ENCODE peak calls at places on chromosomes 1 and 21, in eight cellular contexts. U, N, M, X, B, E, I and D are unnamed samples.

GRCh38 chr1:25870614-25871013 is 4.9 kb downstream of the PAQR7 start:
- DNase-seq in U (no peak), N (no peak), M (no peak), X (no peak), B (no peak), E (no peak), I (no peak), D (no peak)

GRCh38 chr21:16353764-16354163 is 624.0 kb downstream of the USP25 start:
- DNase-seq in U (peak), N (no peak), M (no peak), X (no peak), B (no peak), E (no peak), I (no peak), D (no peak)

GRCh38 chr1:204092632-204093420 is 19.9 kb downstream of the SOX13 start:
- DNase-seq in U (no peak), N (no peak), M (no peak), X (no peak), B (peak), E (no peak), I (no peak), D (no peak)

GRCh38 chr1:228084797-228085196 is 2.3 kb downstream of the ARF1 start:
- DNase-seq in U (no peak), N (no peak), M (no peak), X (no peak), B (no peak), E (no peak), I (no peak), D (no peak)

GRCh38 chr1:178818416-178818815 is 52.5 kb downstream of the ANGPTL1 start:
- DNase-seq in U (no peak), N (no peak), M (peak), X (no peak), B (no peak), E (no peak), I (no peak), D (no peak)

GRCh38 chr1:63630666-63631065 is 37.5 kb downstream of the PGM1 start:
- DNase-seq in U (no peak), N (no peak), M (peak), X (no peak), B (no peak), E (no peak), I (no peak), D (peak)

GRCh38 chr1:55374801-55375616 is 159.8 kb upstream of the USP24 start:
- DNase-seq in U (no peak), N (no peak), M (peak), X (no peak), B (no peak), E (no peak), I (no peak), D (no peak)

GRCh38 chr21:36909901-36910561 is 56.4 kb downstream of the HLCS start:
- DNase-seq in U (no peak), N (no peak), M (peak), X (no peak), B (no peak), E (no peak), I (no peak), D (peak)

GRCh38 chr1:219271914-219272545 is 98.4 kb downstream of the LYPLAL1 start:
- DNase-seq in U (no peak), N (no peak), M (no peak), X (no peak), B (no peak), E (no peak), I (no peak), D (no peak)

GRCh38 chr1:47918257-47918867 is 78.8 kb downstream of the TRABD2B start:
- DNase-seq in U (no peak), N (no peak), M (no peak), X (no peak), B (no peak), E (no peak), I (no peak), D (no peak)

GRCh38 chr1:40059960-40060337 is 19.4 kb downstream of the CAP1 start:
- DNase-seq in U (no peak), N (no peak), M (no peak), X (no peak), B (no peak), E (no peak), I (no peak), D (no peak)

GRCh38 chr1:225474986-225475820 is 47.4 kb upstream of the LBR start:
- DNase-seq in U (peak), N (peak), M (peak), X (peak), B (peak), E (peak), I (peak), D (no peak)

GRCh38 chr1:161439280-161440232 is 65.7 kb upstream of the FCGR2A start:
- DNase-seq in U (peak), N (no peak), M (no peak), X (no peak), B (peak), E (no peak), I (no peak), D (no peak)

GRCh38 chr1:109923946-109924275 is 13.3 kb downstream of the CSF1 start:
- DNase-seq in U (no peak), N (no peak), M (no peak), X (no peak), B (no peak), E (no peak), I (no peak), D (no peak)

GRCh38 chr1:198701766-198702539 is 63.1 kb downstream of the PTPRC start:
- DNase-seq in U (no peak), N (no peak), M (no peak), X (no peak), B (no peak), E (no peak), I (no peak), D (no peak)